ENCODE peak calls at places on chromosome 18, in five cellular contexts. W is NCI-H446, M is skeletal muscle cell, R is GM12864, L is ELR. V is an unnamed sample.

GRCh38 chr18:48802543-48803428 is 148.0 kb downstream of the SMAD7 start:
- DNase-seq in W (no peak), M (no peak), R (no peak), L (no peak), V (no peak)

GRCh38 chr18:39698436-39698835 is 2132.8 kb upstream of the CELF4 start:
- DNase-seq in W (no peak), M (no peak), R (no peak), L (no peak), V (no peak)

GRCh38 chr18:68494802-68495560 is 219.9 kb downstream of the TMX3 start:
- DNase-seq in W (peak), M (peak), R (no peak), L (peak), V (no peak)

GRCh38 chr18:50099725-50100414 is 95.1 kb downstream of the MYO5B start:
- DNase-seq in W (no peak), M (peak), R (peak), L (peak), V (no peak)

GRCh38 chr18:40553029-40553428 is 1402.0 kb upstream of the PIK3C3 start:
- DNase-seq in W (no peak), M (no peak), R (no peak), L (no peak), V (no peak)

GRCh38 chr18:24843123-24843522 is 382.7 kb downstream of the HRH4 start:
- DNase-seq in W (no peak), M (no peak), R (no peak), L (no peak), V (no peak)

GRCh38 chr18:35171315-35171987 is 69.4 kb upstream of the ZNF397 start:
- DNase-seq in W (no peak), M (no peak), R (no peak), L (no peak), V (no peak)

GRCh38 chr18:35282353-35282752 is 7.7 kb downstream of the ZSCAN30 start:
- DNase-seq in W (peak), M (peak), R (no peak), L (peak), V (no peak)

GRCh38 chr18:23226386-23226785 is 91.1 kb downstream of the CABLES1 start:
- DNase-seq in W (no peak), M (no peak), R (no peak), L (no peak), V (no peak)